ENCODE peak calls at places on chromosome 20, in ten cellular contexts. One of them, this sample, is unnamed.

GRCh38 chr20:8183526-8183925 is 51.5 kb downstream of the PLCB1 start:
- DNase-seq in fibroblast of lung: no peak
- DNase-seq in A549: no peak
- DNase-seq in MM.1S: no peak
- DNase-seq in IMR-90: peak
- DNase-seq in HCT116: no peak
- DNase-seq in H9: no peak
- DNase-seq in neural progenitor cell: no peak
- DNase-seq in PC-3: no peak
- DNase-seq in GM23248: peak
- DNase-seq in this sample: peak

GRCh38 chr20:6134592-6134991 is 11.8 kb upstream of the FERMT1 start:
- DNase-seq in fibroblast of lung: no peak
- DNase-seq in A549: no peak
- DNase-seq in MM.1S: no peak
- DNase-seq in IMR-90: no peak
- DNase-seq in HCT116: no peak
- DNase-seq in H9: no peak
- DNase-seq in neural progenitor cell: no peak
- DNase-seq in PC-3: no peak
- DNase-seq in GM23248: no peak
- DNase-seq in this sample: no peak

GRCh38 chr20:35972445-35972844 is 4.1 kb downstream of the CNBD2 start:
- DNase-seq in fibroblast of lung: no peak
- DNase-seq in A549: no peak
- DNase-seq in MM.1S: no peak
- DNase-seq in IMR-90: no peak
- DNase-seq in HCT116: no peak
- DNase-seq in H9: no peak
- DNase-seq in neural progenitor cell: no peak
- DNase-seq in PC-3: no peak
- DNase-seq in GM23248: peak
- DNase-seq in this sample: no peak

GRCh38 chr20:44861547-44862006 is 23.9 kb upstream of the YWHAB start:
- DNase-seq in fibroblast of lung: peak
- DNase-seq in A549: no peak
- DNase-seq in MM.1S: no peak
- DNase-seq in IMR-90: peak
- DNase-seq in HCT116: no peak
- DNase-seq in H9: no peak
- DNase-seq in neural progenitor cell: no peak
- DNase-seq in PC-3: peak
- DNase-seq in GM23248: peak
- DNase-seq in this sample: no peak

GRCh38 chr20:57605045-57605444 is 15.2 kb downstream of the ZBP1 start:
- DNase-seq in fibroblast of lung: no peak
- DNase-seq in A549: no peak
- DNase-seq in MM.1S: no peak
- DNase-seq in IMR-90: no peak
- DNase-seq in HCT116: no peak
- DNase-seq in H9: no peak
- DNase-seq in neural progenitor cell: no peak
- DNase-seq in PC-3: no peak
- DNase-seq in GM23248: no peak
- DNase-seq in this sample: no peak

GRCh38 chr20:31605902-31606677 is 1.0 kb downstream of the ID1 start:
- DNase-seq in fibroblast of lung: peak
- DNase-seq in A549: no peak
- DNase-seq in MM.1S: no peak
- DNase-seq in IMR-90: no peak
- DNase-seq in HCT116: no peak
- DNase-seq in H9: peak
- DNase-seq in neural progenitor cell: peak
- DNase-seq in PC-3: peak
- DNase-seq in GM23248: peak
- DNase-seq in this sample: peak

GRCh38 chr20:46377532-46377931 is 28.9 kb downstream of the ELMO2 start:
- DNase-seq in fibroblast of lung: no peak
- DNase-seq in A549: no peak
- DNase-seq in MM.1S: no peak
- DNase-seq in IMR-90: no peak
- DNase-seq in HCT116: no peak
- DNase-seq in H9: no peak
- DNase-seq in neural progenitor cell: no peak
- DNase-seq in PC-3: no peak
- DNase-seq in GM23248: no peak
- DNase-seq in this sample: no peak

GRCh38 chr20:35912877-35913276 is 41.4 kb downstream of the SCAND1 start:
- DNase-seq in fibroblast of lung: no peak
- DNase-seq in A549: no peak
- DNase-seq in MM.1S: no peak
- DNase-seq in IMR-90: no peak
- DNase-seq in HCT116: no peak
- DNase-seq in H9: no peak
- DNase-seq in neural progenitor cell: no peak
- DNase-seq in PC-3: no peak
- DNase-seq in GM23248: no peak
- DNase-seq in this sample: no peak

GRCh38 chr20:47546184-47547033 is 44.7 kb downstream of the NCOA3 start:
- DNase-seq in fibroblast of lung: peak
- DNase-seq in A549: no peak
- DNase-seq in MM.1S: no peak
- DNase-seq in IMR-90: peak
- DNase-seq in HCT116: no peak
- DNase-seq in H9: no peak
- DNase-seq in neural progenitor cell: no peak
- DNase-seq in PC-3: peak
- DNase-seq in GM23248: peak
- DNase-seq in this sample: peak

GRCh38 chr20:63314566-63315239 is 21.7 kb downstream of the COL20A1 start:
- DNase-seq in fibroblast of lung: no peak
- DNase-seq in A549: no peak
- DNase-seq in MM.1S: no peak
- DNase-seq in IMR-90: no peak
- DNase-seq in HCT116: no peak
- DNase-seq in H9: no peak
- DNase-seq in neural progenitor cell: no peak
- DNase-seq in PC-3: no peak
- DNase-seq in GM23248: no peak
- DNase-seq in this sample: no peak

GRCh38 chr20:54085910-54086309 is 15.5 kb upstream of the BCAS1 start:
- DNase-seq in fibroblast of lung: no peak
- DNase-seq in A549: no peak
- DNase-seq in MM.1S: no peak
- DNase-seq in IMR-90: no peak
- DNase-seq in HCT116: no peak
- DNase-seq in H9: no peak
- DNase-seq in neural progenitor cell: no peak
- DNase-seq in PC-3: no peak
- DNase-seq in GM23248: peak
- DNase-seq in this sample: no peak

GRCh38 chr20:44028868-44029847 is 114.5 kb downstream of the TOX2 start:
- DNase-seq in fibroblast of lung: no peak
- DNase-seq in A549: no peak
- DNase-seq in MM.1S: no peak
- DNase-seq in IMR-90: no peak
- DNase-seq in HCT116: no peak
- DNase-seq in H9: no peak
- DNase-seq in neural progenitor cell: no peak
- DNase-seq in PC-3: no peak
- DNase-seq in GM23248: no peak
- DNase-seq in this sample: no peak

GRCh38 chr20:32285621-32286334 is 8.3 kb downstream of the KIF3B start:
- DNase-seq in fibroblast of lung: peak
- DNase-seq in A549: peak
- DNase-seq in MM.1S: peak
- DNase-seq in IMR-90: peak
- DNase-seq in HCT116: no peak
- DNase-seq in H9: no peak
- DNase-seq in neural progenitor cell: no peak
- DNase-seq in PC-3: peak
- DNase-seq in GM23248: peak
- DNase-seq in this sample: peak

DNA sequence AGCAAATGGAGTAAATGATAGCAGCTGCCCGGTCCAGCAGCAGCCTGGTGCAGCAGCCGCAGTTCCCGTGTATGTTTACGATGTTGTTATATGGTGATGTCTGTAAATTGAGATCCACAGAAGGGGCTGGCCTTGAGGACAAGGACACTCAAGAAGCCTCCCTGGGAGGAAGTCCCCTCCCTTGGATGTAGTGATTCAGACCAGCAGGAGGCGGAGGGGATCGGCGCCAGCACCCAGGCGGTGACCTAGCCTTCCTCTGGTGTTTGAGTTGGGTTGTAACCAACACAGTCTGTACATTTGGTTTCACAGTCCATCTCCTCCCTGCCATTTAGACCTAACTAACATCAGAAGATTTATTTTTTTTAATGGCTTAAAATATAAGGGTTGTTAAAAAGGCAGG is 187.8 kb downstream of the SYNDIG1 start:
- DNase-seq in fibroblast of lung: peak
- DNase-seq in A549: peak
- DNase-seq in MM.1S: no peak
- DNase-seq in IMR-90: peak
- DNase-seq in HCT116: no peak
- DNase-seq in H9: no peak
- DNase-seq in neural progenitor cell: no peak
- DNase-seq in PC-3: peak
- DNase-seq in GM23248: peak
- DNase-seq in this sample: no peak
- H3K4me2 ChIP-seq in fibroblast of lung: no peak
- H3K4me2 ChIP-seq in A549: peak
- H3K4me2 ChIP-seq in MM.1S: no peak
- H3K4me2 ChIP-seq in IMR-90: no peak
- H3K4me2 ChIP-seq in HCT116: no peak
- H3K4me2 ChIP-seq in H9: no peak
- H3K4me2 ChIP-seq in neural progenitor cell: no peak
- H3K4me2 ChIP-seq in PC-3: peak
- H3K4me2 ChIP-seq in GM23248: no peak
- H3K4me2 ChIP-seq in this sample: no peak

GRCh38 chr20:373171-373890 is 7.2 kb upstream of the TRIB3 start:
- DNase-seq in fibroblast of lung: peak
- DNase-seq in A549: peak
- DNase-seq in MM.1S: no peak
- DNase-seq in IMR-90: peak
- DNase-seq in HCT116: peak
- DNase-seq in H9: peak
- DNase-seq in neural progenitor cell: no peak
- DNase-seq in PC-3: peak
- DNase-seq in GM23248: peak
- DNase-seq in this sample: peak
- H3K4me2 ChIP-seq in fibroblast of lung: no peak
- H3K4me2 ChIP-seq in A549: peak
- H3K4me2 ChIP-seq in MM.1S: no peak
- H3K4me2 ChIP-seq in IMR-90: no peak
- H3K4me2 ChIP-seq in HCT116: peak
- H3K4me2 ChIP-seq in H9: no peak
- H3K4me2 ChIP-seq in neural progenitor cell: no peak
- H3K4me2 ChIP-seq in PC-3: no peak
- H3K4me2 ChIP-seq in GM23248: no peak
- H3K4me2 ChIP-seq in this sample: no peak

GRCh38 chr20:23048283-23049200 is 930 bp downstream of the THBD start:
- DNase-seq in fibroblast of lung: peak
- DNase-seq in A549: peak
- DNase-seq in MM.1S: no peak
- DNase-seq in IMR-90: peak
- DNase-seq in HCT116: no peak
- DNase-seq in H9: peak
- DNase-seq in neural progenitor cell: peak
- DNase-seq in PC-3: peak
- DNase-seq in GM23248: peak
- DNase-seq in this sample: peak

GRCh38 chr20:23047738-23048214 is 1.7 kb downstream of the THBD start:
- DNase-seq in fibroblast of lung: no peak
- DNase-seq in A549: peak
- DNase-seq in MM.1S: no peak
- DNase-seq in IMR-90: no peak
- DNase-seq in HCT116: no peak
- DNase-seq in H9: peak
- DNase-seq in neural progenitor cell: peak
- DNase-seq in PC-3: no peak
- DNase-seq in GM23248: peak
- DNase-seq in this sample: peak

GRCh38 chr20:23047001-23047737 is 2.3 kb downstream of the THBD start:
- DNase-seq in fibroblast of lung: no peak
- DNase-seq in A549: no peak
- DNase-seq in MM.1S: no peak
- DNase-seq in IMR-90: no peak
- DNase-seq in HCT116: no peak
- DNase-seq in H9: no peak
- DNase-seq in neural progenitor cell: no peak
- DNase-seq in PC-3: peak
- DNase-seq in GM23248: no peak
- DNase-seq in this sample: no peak

GRCh38 chr20:23049201-23049932 is at the start of gene THBD:
- DNase-seq in fibroblast of lung: peak
- DNase-seq in A549: peak
- DNase-seq in MM.1S: no peak
- DNase-seq in IMR-90: peak
- DNase-seq in HCT116: no peak
- DNase-seq in H9: peak
- DNase-seq in neural progenitor cell: peak
- DNase-seq in PC-3: peak
- DNase-seq in GM23248: peak
- DNase-seq in this sample: peak

GRCh38 chr20:23046431-23046830 is 3.0 kb downstream of the THBD start:
- DNase-seq in fibroblast of lung: no peak
- DNase-seq in A549: no peak
- DNase-seq in MM.1S: no peak
- DNase-seq in IMR-90: no peak
- DNase-seq in HCT116: no peak
- DNase-seq in H9: no peak
- DNase-seq in neural progenitor cell: no peak
- DNase-seq in PC-3: peak
- DNase-seq in GM23248: no peak
- DNase-seq in this sample: peak
- H3K4me2 ChIP-seq in fibroblast of lung: no peak
- H3K4me2 ChIP-seq in A549: peak
- H3K4me2 ChIP-seq in MM.1S: no peak
- H3K4me2 ChIP-seq in IMR-90: no peak
- H3K4me2 ChIP-seq in HCT116: no peak
- H3K4me2 ChIP-seq in H9: no peak
- H3K4me2 ChIP-seq in neural progenitor cell: no peak
- H3K4me2 ChIP-seq in PC-3: peak
- H3K4me2 ChIP-seq in GM23248: peak
- H3K4me2 ChIP-seq in this sample: no peak

GRCh38 chr20:37193821-37194220 is 14.5 kb upstream of the MROH8 start:
- DNase-seq in fibroblast of lung: no peak
- DNase-seq in A549: no peak
- DNase-seq in MM.1S: no peak
- DNase-seq in IMR-90: no peak
- DNase-seq in HCT116: no peak
- DNase-seq in H9: no peak
- DNase-seq in neural progenitor cell: no peak
- DNase-seq in PC-3: no peak
- DNase-seq in GM23248: no peak
- DNase-seq in this sample: no peak
- H3K4me2 ChIP-seq in fibroblast of lung: no peak
- H3K4me2 ChIP-seq in A549: no peak
- H3K4me2 ChIP-seq in MM.1S: no peak
- H3K4me2 ChIP-seq in IMR-90: no peak
- H3K4me2 ChIP-seq in HCT116: no peak
- H3K4me2 ChIP-seq in H9: no peak
- H3K4me2 ChIP-seq in neural progenitor cell: no peak
- H3K4me2 ChIP-seq in PC-3: no peak
- H3K4me2 ChIP-seq in GM23248: no peak
- H3K4me2 ChIP-seq in this sample: no peak

GRCh38 chr20:61869750-61870507 is 195.8 kb downstream of the TAF4 start:
- DNase-seq in fibroblast of lung: no peak
- DNase-seq in A549: no peak
- DNase-seq in MM.1S: no peak
- DNase-seq in IMR-90: no peak
- DNase-seq in HCT116: no peak
- DNase-seq in H9: no peak
- DNase-seq in neural progenitor cell: no peak
- DNase-seq in PC-3: no peak
- DNase-seq in GM23248: no peak
- DNase-seq in this sample: no peak
- H3K4me2 ChIP-seq in fibroblast of lung: no peak
- H3K4me2 ChIP-seq in A549: no peak
- H3K4me2 ChIP-seq in MM.1S: no peak
- H3K4me2 ChIP-seq in IMR-90: no peak
- H3K4me2 ChIP-seq in HCT116: no peak
- H3K4me2 ChIP-seq in H9: no peak
- H3K4me2 ChIP-seq in neural progenitor cell: no peak
- H3K4me2 ChIP-seq in PC-3: no peak
- H3K4me2 ChIP-seq in GM23248: no peak
- H3K4me2 ChIP-seq in this sample: no peak